ENCODE peak calls at places on chromosomes 16 and 17, in four cellular contexts. D is naive thymus-derived CD8-positive, alpha-beta T cell; S is stimulated activated CD8-positive, alpha-beta memory T cell treated with anti-CD3 and anti-CD28 coated beads, Interleukin-4, amount 100 ng/mL, for 1 hour; P is GM12892. X is an unnamed sample.

GRCh38 chr17:69870091-69870530 is 204.9 kb upstream of the KCNJ16 start:
- DNase-seq in S (no peak), D (no peak), P (no peak), X (no peak)

GRCh38 chr17:7685533-7686220 is 1.6 kb downstream of the TP53 start:
- DNase-seq in D (peak), P (peak), S (peak), X (peak)

GRCh38 chr17:350706-351435 is 1.7 kb downstream of the RPH3AL start:
- DNase-seq in P (no peak), D (no peak), S (no peak), X (peak)

GRCh38 chr17:41013606-41014005 is 4.7 kb upstream of the KRTAP3-1 start:
- DNase-seq in S (no peak), P (no peak), D (no peak), X (peak)

GRCh38 chr16:3003582-3004270 is 9.0 kb upstream of the CLDN9 start:
- DNase-seq in S (peak), P (peak), D (peak), X (peak)

GRCh38 chr17:74778960-74779359 is 2.8 kb upstream of the NAT9 start:
- DNase-seq in S (no peak), D (no peak), P (no peak), X (no peak)

GRCh38 chr17:41322903-41323895 is 7.7 kb upstream of the KRTAP17-1 start:
- DNase-seq in P (no peak), D (no peak), S (no peak), X (no peak)

GRCh38 chr17:81064746-81065475 is 30.0 kb downstream of the BAIAP2 start:
- DNase-seq in S (no peak), D (no peak), P (no peak), X (no peak)

GRCh38 chr16:70588565-70588964 is 57.8 kb upstream of the IL34 start:
- DNase-seq in D (no peak), P (no peak), S (no peak), X (no peak)